ENCODE peak calls at places on chromosome 13, in seven cellular contexts. Q is GM12878, T is mesendoderm, V is aorta, N is mammary epithelial cell, H is BJ, M is SK-N-SH. L is an unnamed sample. For H3K27me3 and H3K36me3, the result is how much of the 10 kb centered on the place peaks cover.

GRCh38 chr13:111597041-111598017 is 276.9 kb downstream of the TEX29 start:
- DNase-seq in H (no peak), N (no peak), Q (no peak), T (no peak), V (peak), M (no peak), L (peak)

GRCh38 chr13:110914293-110915056 is 394 bp downstream of the ANKRD10 start:
- DNase-seq in M (peak), Q (no peak), V (peak), T (peak), H (no peak), N (no peak), L (peak)

GRCh38 chr13:113367020-113367560 is 3.2 kb upstream of the GRTP1 start:
- DNase-seq in V (no peak), N (no peak), M (no peak), T (no peak), H (no peak), Q (no peak), L (peak)

GRCh38 chr13:49086711-49087110 is 111.0 kb downstream of the FNDC3A start:
- DNase-seq in H (no peak), T (no peak), V (no peak), N (peak), M (no peak), Q (no peak), L (no peak)

GRCh38 chr13:45584816-45585215 is 30.7 kb downstream of the ERICH6B start:
- DNase-seq in T (peak), Q (no peak), N (peak), V (no peak), M (no peak), H (no peak), L (peak)

GRCh38 chr13:52399708-52400107 is 6.3 kb downstream of the THSD1 start:
- DNase-seq in T (peak), V (no peak), M (no peak), Q (no peak), N (no peak), H (no peak), L (peak)

GRCh38 chr13:76672422-76672821 is 213.8 kb downstream of the KCTD12 start:
- DNase-seq in T (no peak), H (no peak), V (no peak), M (no peak), Q (no peak), N (peak), L (no peak)

GRCh38 chr13:100550433-100550832 is 38.2 kb downstream of the GGACT start:
- DNase-seq in N (no peak), H (peak), V (no peak), Q (no peak), T (no peak), M (no peak), L (peak)

GRCh38 chr13:41680900-41681299 is 223.6 kb downstream of the RGCC start:
- DNase-seq in M (no peak), V (no peak), T (peak), Q (no peak), N (no peak), H (no peak), L (no peak)

GRCh38 chr13:24709186-24709913 is 29.1 kb downstream of the ATP12A start:
- DNase-seq in M (no peak), N (no peak), T (no peak), H (no peak), Q (no peak), V (no peak), L (no peak)

GRCh38 chr13:45362939-45363338 is 22.0 kb upstream of the TPT1 start:
- DNase-seq in M (no peak), Q (no peak), H (no peak), V (no peak), N (no peak), T (peak), L (peak)

GRCh38 chr13:35723820-35724219 is 247.3 kb upstream of the MAB21L1 start:
- DNase-seq in H (no peak), M (peak), T (peak), V (no peak), Q (no peak), N (no peak), L (no peak)

GRCh38 chr13:74871671-74872070 is 610.3 kb downstream of the TBC1D4 start:
- DNase-seq in M (no peak), T (no peak), Q (no peak), V (no peak), H (peak), N (no peak), L (no peak)

GRCh38 chr13:113040597-113041292 is 64.8 kb upstream of the F7 start:
- DNase-seq in N (no peak), M (no peak), Q (no peak), V (no peak), T (no peak), H (no peak), L (no peak)

GRCh38 chr13:106612688-106613087 is 44.8 kb upstream of the ARGLU1 start:
- DNase-seq in M (no peak), N (no peak), T (no peak), V (peak), H (no peak), Q (no peak), L (no peak)

GRCh38 chr13:75802161-75802560 is 166.0 kb downstream of the LMO7 start:
- DNase-seq in M (no peak), N (no peak), Q (no peak), T (no peak), V (no peak), H (no peak), L (no peak)

GRCh38 chr13:47594833-47595232 is 406.2 kb downstream of the SUCLA2 start:
- DNase-seq in T (peak), V (no peak), H (no peak), M (no peak), N (peak), Q (no peak), L (peak)

GRCh38 chr13:24854311-24854710 is 90.3 kb downstream of the RNF17 start:
- DNase-seq in N (peak), M (no peak), Q (no peak), T (no peak), V (no peak), H (no peak), L (no peak)

GRCh38 chr13:40599722-40600121 is 66.7 kb downstream of the FOXO1 start:
- DNase-seq in T (no peak), Q (no peak), N (no peak), V (no peak), M (no peak), H (no peak), L (no peak)

GRCh38 chr13:80132741-80133601 is 208.0 kb downstream of the SPRY2 start:
- DNase-seq in Q (no peak), M (peak), N (peak), T (peak), H (no peak), V (no peak), L (no peak)

GRCh38 chr13:39263033-39263432 is 224.8 kb downstream of the NHLRC3 start:
- DNase-seq in M (peak), N (peak), H (no peak), Q (peak), V (no peak), T (peak), L (peak)

GRCh38 chr13:107847406-107847805 is 367.9 kb downstream of the LIG4 start:
- DNase-seq in Q (no peak), N (no peak), M (no peak), H (no peak), V (no peak), T (peak), L (no peak)

GRCh38 chr13:86684402-86684801 is 885.2 kb upstream of the SLITRK6 start:
- DNase-seq in M (no peak), T (no peak), H (no peak), N (no peak), V (no peak), Q (no peak), L (no peak)

GRCh38 chr13:89324582-89324981 is 1653.4 kb downstream of the SLITRK5 start:
- DNase-seq in T (peak), N (no peak), H (no peak), V (no peak), M (no peak), Q (no peak), L (no peak)

GRCh38 chr13:52112606-52113005 is 16.3 kb downstream of the NEK5 start:
- DNase-seq in N (no peak), T (no peak), M (no peak), Q (no peak), V (no peak), H (no peak), L (no peak)

GRCh38 chr13:74767031-74767430 is 632.8 kb upstream of the KLF12 start:
- DNase-seq in H (no peak), Q (no peak), N (peak), V (no peak), T (no peak), M (no peak), L (no peak)

DNA sequence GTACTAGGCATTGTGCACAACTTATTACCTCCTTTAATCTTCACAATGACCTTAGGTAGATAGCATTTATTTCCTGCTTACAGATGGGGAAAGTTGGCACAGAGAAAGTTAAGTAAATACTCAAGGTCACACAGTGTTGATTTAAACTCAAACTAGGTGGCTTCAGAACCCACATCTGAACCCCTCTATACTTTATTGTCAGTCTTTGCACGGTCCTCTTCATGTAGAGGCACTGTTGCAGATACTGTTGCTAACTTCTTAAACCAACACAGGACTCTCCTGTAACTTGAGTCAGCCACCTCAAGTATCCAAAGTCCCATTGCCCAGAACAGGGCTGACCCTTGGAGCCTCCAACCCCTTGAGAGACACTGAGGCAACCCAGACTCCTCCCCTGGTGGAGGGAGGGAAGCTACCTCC is 48.8 kb downstream of the FRY start:
- DNase-seq in M (no peak), N (no peak), V (no peak), T (no peak), H (no peak), Q (no peak), L (no peak)
- H3K4me3 ChIP-seq in M (no peak), N (no peak), V (no peak), T (no peak), H (no peak), Q (no peak), L (no peak)

GRCh38 chr13:94300401-94300800 is 179.1 kb downstream of the DCT start:
- DNase-seq in H (no peak), T (peak), V (no peak), Q (no peak), N (no peak), M (no peak), L (no peak)

GRCh38 chr13:94303644-94304174 is 175.8 kb downstream of the DCT start:
- DNase-seq in Q (no peak), H (no peak), M (no peak), T (peak), N (peak), V (no peak), L (no peak)

GRCh38 chr13:94301487-94301886 is 178.0 kb downstream of the DCT start:
- DNase-seq in T (no peak), V (no peak), N (no peak), M (no peak), Q (no peak), H (no peak), L (no peak)

DNA sequence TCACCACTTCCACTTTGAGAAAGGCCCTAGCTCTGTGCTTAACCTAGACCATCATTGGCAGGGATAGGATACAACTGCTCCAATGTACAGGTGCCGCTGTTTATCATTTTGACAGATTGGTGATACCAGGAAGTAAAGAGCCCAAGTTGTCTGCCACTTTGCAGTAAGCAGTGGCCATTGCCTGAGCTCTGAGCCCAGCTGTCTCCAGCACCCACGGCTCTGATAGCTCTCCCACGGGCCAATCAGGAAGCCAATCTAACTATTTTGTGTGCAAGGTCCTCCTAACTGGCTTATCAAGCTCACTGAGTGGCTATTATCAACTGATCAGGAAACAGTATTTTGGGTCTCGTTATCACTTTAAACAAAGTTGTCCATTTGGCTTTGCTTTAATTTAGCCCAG is 181.1 kb downstream of the DCT start:
- DNase-seq in T (peak), H (no peak), Q (no peak), N (no peak), V (no peak), M (no peak), L (no peak)
- H3K27me3 ChIP-seq in T (under half), H (under half), Q (under half), N (under half), V (under half), M (under half), L (under half)

GRCh38 chr13:98801626-98802418 is 49.4 kb upstream of the SLC15A1 start:
- DNase-seq in M (peak), V (no peak), Q (no peak), T (no peak), N (no peak), H (no peak), L (no peak)

GRCh38 chr13:98804336-98804855 is 51.9 kb upstream of the SLC15A1 start:
- DNase-seq in Q (no peak), N (no peak), H (no peak), V (no peak), M (no peak), T (no peak), L (no peak)

GRCh38 chr13:98800078-98800477 is 47.6 kb upstream of the SLC15A1 start:
- DNase-seq in T (no peak), Q (no peak), N (no peak), M (no peak), V (no peak), H (no peak), L (no peak)

GRCh38 chr13:98802999-98803666 is 50.7 kb upstream of the SLC15A1 start:
- DNase-seq in N (no peak), V (no peak), M (no peak), Q (no peak), T (no peak), H (no peak), L (no peak)

GRCh38 chr13:98802548-98802947 is 50.1 kb upstream of the SLC15A1 start:
- DNase-seq in Q (no peak), V (no peak), H (no peak), N (no peak), M (no peak), T (no peak), L (no peak)
- H3K36me3 ChIP-seq in Q (under half), V (under half), H (under half), N (under half), M (under half), T (under half), L (under half)

DNA sequence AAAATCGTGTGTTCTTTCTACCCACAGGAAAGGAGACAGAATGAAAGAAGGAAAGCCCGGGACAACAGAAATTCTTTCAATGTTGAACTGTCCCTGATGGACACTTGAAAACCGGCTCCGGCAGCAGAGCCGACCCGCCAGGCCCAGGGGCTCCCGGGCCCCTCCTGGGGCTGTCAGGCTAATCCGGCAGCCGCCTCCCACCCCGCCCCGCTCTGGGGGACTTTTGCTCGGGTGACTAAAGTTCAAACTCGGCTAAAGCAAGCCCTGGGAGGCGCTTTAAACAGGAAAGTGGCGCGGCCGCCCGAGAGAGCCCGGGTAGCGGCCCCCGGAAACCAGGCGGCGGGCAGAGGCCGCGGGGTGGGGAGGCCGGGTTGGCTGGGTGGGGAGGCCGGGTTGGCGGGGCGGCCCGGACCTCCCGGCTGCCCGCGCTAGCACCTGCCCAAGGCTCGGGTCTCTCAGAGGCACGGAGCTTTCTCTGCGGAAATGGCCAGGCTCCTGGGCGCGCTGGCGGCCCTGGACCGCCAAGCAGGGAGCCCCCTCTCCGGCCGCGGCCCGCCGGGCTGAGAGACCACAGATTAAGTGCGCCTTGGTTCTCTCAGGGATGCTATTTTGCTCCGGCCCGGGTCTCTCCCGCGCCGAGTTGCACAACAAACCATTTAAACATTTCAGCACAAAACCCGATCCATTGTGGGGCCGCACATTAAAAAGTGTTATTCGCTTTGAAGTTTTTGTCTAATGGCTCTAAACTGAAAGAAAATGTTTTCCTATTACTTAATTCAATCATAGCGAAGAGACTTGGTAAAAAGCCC is 2.6 kb upstream of the GSX1 start:
- DNase-seq in Q (no peak), T (no peak), V (no peak), M (no peak), H (no peak), N (no peak), L (peak)
- H3K4me3 ChIP-seq in Q (no peak), T (no peak), V (no peak), M (no peak), H (no peak), N (no peak), L (no peak)

GRCh38 chr13:26540319-26540718 is 17.2 kb upstream of the WASF3 start:
- DNase-seq in M (peak), N (no peak), V (no peak), H (no peak), T (no peak), Q (no peak), L (no peak)
- H3K27me3 ChIP-seq in M (under half), N (under half), V (under half), H (under half), T (under half), Q (under half), L (under half)

GRCh38 chr13:50942630-50943311 is 33.2 kb downstream of the RNASEH2B start:
- DNase-seq in H (no peak), Q (no peak), T (peak), N (no peak), V (no peak), M (no peak), L (no peak)

GRCh38 chr13:50950808-50951207 is 41.2 kb downstream of the RNASEH2B start:
- DNase-seq in N (no peak), V (no peak), H (no peak), M (no peak), T (no peak), Q (no peak), L (no peak)

GRCh38 chr13:50945669-50946068 is 36.1 kb downstream of the RNASEH2B start:
- DNase-seq in Q (no peak), H (no peak), M (no peak), V (no peak), T (no peak), N (no peak), L (no peak)

GRCh38 chr13:50951366-50951765 is 41.8 kb downstream of the RNASEH2B start:
- DNase-seq in V (no peak), N (no peak), Q (no peak), H (no peak), T (no peak), M (no peak), L (no peak)

DNA sequence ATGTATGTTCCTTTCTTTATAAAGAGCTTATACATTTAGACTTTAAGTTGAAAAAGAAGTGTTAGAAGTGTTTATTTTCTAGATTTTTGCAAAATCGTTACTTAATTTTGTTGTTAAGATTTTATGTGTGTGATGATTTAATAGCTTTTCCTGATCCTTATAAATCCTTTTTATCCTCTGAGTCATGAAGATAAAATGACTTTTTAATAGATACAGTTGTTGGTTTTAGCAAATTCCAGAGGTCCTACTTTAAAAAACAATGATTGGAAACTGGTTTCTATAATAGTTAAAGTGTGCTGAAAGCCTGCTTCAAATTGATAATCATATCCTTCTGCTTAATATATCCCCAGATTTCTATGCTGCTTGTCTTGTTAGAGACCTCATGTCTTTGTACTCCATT is 39.0 kb downstream of the RNASEH2B start:
- DNase-seq in T (no peak), V (no peak), Q (no peak), M (no peak), N (no peak), H (peak), L (no peak)
- H3K36me3 ChIP-seq in T (under half), V (under half), Q (under half), M (under half), N (under half), H (under half), L (under half)